ENCODE peak calls at places on chromosomes 3 and 15, in five cellular contexts. C, Q, V, H and X are unnamed samples.

GRCh38 chr3:85476891-85477495 is 518.2 kb downstream of the CADM2 start:
- DNase-seq in Q (no peak), V (no peak), H (no peak), C (no peak), X (no peak)

GRCh38 chr15:96285306-96285705 is 45.2 kb upstream of the NR2F2 start:
- DNase-seq in V (peak), C (no peak), Q (no peak), H (no peak), X (no peak)

GRCh38 chr3:122102191-122102935 is 47.2 kb downstream of the CD86 start:
- DNase-seq in C (no peak), Q (no peak), V (no peak), H (no peak), X (no peak)

GRCh38 chr3:19093084-19093483 is 55.2 kb upstream of the KCNH8 start:
- DNase-seq in V (no peak), Q (no peak), H (no peak), C (no peak), X (no peak)

GRCh38 chr3:126261037-126261436 is 80.7 kb upstream of the ALDH1L1 start:
- DNase-seq in Q (no peak), H (peak), C (peak), V (peak), X (peak)

GRCh38 chr3:160213181-160213580 is 12.0 kb upstream of the C3orf80 start:
- DNase-seq in H (no peak), C (no peak), V (no peak), Q (no peak), X (no peak)

GRCh38 chr3:94405258-94406035 is 342.6 kb downstream of the NSUN3 start:
- DNase-seq in C (no peak), H (no peak), Q (no peak), V (peak), X (no peak)

GRCh38 chr3:72338082-72338941 is 509.9 kb downstream of the SHQ1 start:
- DNase-seq in C (no peak), H (peak), Q (peak), V (no peak), X (no peak)

GRCh38 chr3:118793176-118793575 is 241.5 kb downstream of the IGSF11 start:
- DNase-seq in V (no peak), H (no peak), C (no peak), Q (no peak), X (no peak)

GRCh38 chr15:65533057-65533752 is 2.9 kb downstream of the HACD3 start:
- DNase-seq in Q (no peak), C (no peak), H (no peak), V (no peak), X (no peak)

GRCh38 chr3:190003730-190004129 is 117.0 kb downstream of the P3H2 start:
- DNase-seq in Q (no peak), C (no peak), V (peak), H (no peak), X (no peak)

GRCh38 chr3:141738636-141739363 is 702 bp downstream of the RNF7 start:
- DNase-seq in H (no peak), C (no peak), V (peak), Q (peak), X (peak)

GRCh38 chr3:179446501-179446900 is 4.8 kb downstream of the GNB4 start:
- DNase-seq in C (no peak), Q (no peak), V (peak), H (no peak), X (peak)

GRCh38 chr3:148957586-148957985 is 33.8 kb upstream of the GYG1 start:
- DNase-seq in Q (no peak), H (no peak), C (no peak), V (no peak), X (peak)